ENCODE peak calls at places on chromosomes 3 and 15, in five cellular contexts. K is NCI-H69, J is AML-193, Q is GM10248, Y is ascending aorta. W is an unnamed sample.

GRCh38 chr15:35182841-35183479 is 97.9 kb upstream of the NANOGP8 start:
- DNase-seq in K (peak; percentile 96), J (no peak), Q (no peak), Y (no peak), W (no peak)

GRCh38 chr15:60093273-60094067 is 89.4 kb downstream of the FOXB1 start:
- DNase-seq in Q (no peak), K (peak; percentile 96), Y (no peak), J (no peak), W (peak; percentile 32)

GRCh38 chr3:139764936-139765335 is 87.2 kb upstream of the NMNAT3 start:
- DNase-seq in K (no peak), Q (no peak), J (no peak), Y (no peak), W (no peak)

GRCh38 chr3:74302959-74303358 is 311.5 kb downstream of the CNTN3 start:
- DNase-seq in J (no peak), Y (no peak), K (peak; percentile 18), Q (no peak), W (no peak)

GRCh38 chr3:61928020-61928419 is 366.6 kb downstream of the PTPRG start:
- DNase-seq in K (no peak), J (no peak), Y (no peak), Q (no peak), W (no peak)

GRCh38 chr15:89587955-89588354 is 12.7 kb downstream of the TICRR start:
- DNase-seq in Y (no peak), J (no peak), Q (no peak), K (no peak), W (no peak)

GRCh38 chr3:64450396-64450956 is 225.2 kb upstream of the PRICKLE2 start:
- DNase-seq in Q (no peak), K (no peak), J (no peak), Y (no peak), W (no peak)

GRCh38 chr3:102089904-102090492 is 240.7 kb downstream of the NFKBIZ start:
- DNase-seq in J (no peak), K (no peak), Y (no peak), Q (no peak), W (peak; percentile 61)